ENCODE peak calls at places on chromosomes 4 and X, in six cellular contexts. E is upper lobe of left lung, S is suprapubic skin, K is K562, H is sigmoid colon, P is GM12878. A is an unnamed sample. For H3K36me3, the result is how much of the 10 kb centered on the place peaks cover.

GRCh38 chrX:118824173-118824782 is 654 bp downstream of the ZCCHC12 start:
- DNase-seq in E (no peak), S (no peak), K (peak), H (no peak), P (no peak), A (no peak)

GRCh38 chr4:156291317-156291716 is 337.7 kb upstream of the CTSO start:
- DNase-seq in E (no peak), S (no peak), K (no peak), H (no peak), P (no peak), A (no peak)

GRCh38 chr4:770022-770421 is 55.9 kb downstream of the CPLX1 start:
- DNase-seq in E (no peak), S (no peak), K (no peak), H (no peak), P (no peak), A (no peak)

GRCh38 chr4:59704621-59705020 is 1495.5 kb upstream of the ADGRL3 start:
- DNase-seq in E (no peak), S (no peak), K (no peak), H (no peak), P (no peak), A (no peak)

GRCh38 chr4:74414149-74414809 is 30.7 kb upstream of the AREG start:
- DNase-seq in E (no peak), S (no peak), K (no peak), H (no peak), P (no peak), A (no peak)

GRCh38 chrX:133250184-133251080 is 32.3 kb upstream of the TFDP3 start:
- DNase-seq in E (no peak), S (no peak), K (no peak), H (peak), P (no peak), A (no peak)

GRCh38 chr4:160826339-160826679 is 1337.5 kb downstream of the FSTL5 start:
- DNase-seq in E (no peak), S (no peak), K (no peak), H (no peak), P (no peak), A (no peak)

GRCh38 chrX:69951756-69952155 is 98.0 kb downstream of the AWAT2 start:
- DNase-seq in E (no peak), S (no peak), K (no peak), H (no peak), P (no peak), A (no peak)

GRCh38 chr4:115664285-115664684 is 550.9 kb upstream of the NDST4 start:
- DNase-seq in E (no peak), S (no peak), K (no peak), H (no peak), P (no peak), A (no peak)

GRCh38 chr4:147160908-147161513 is 215.3 kb upstream of the TTC29 start:
- DNase-seq in E (no peak), S (no peak), K (peak), H (no peak), P (no peak), A (peak)

GRCh38 chrX:39145859-39146258 is 344.6 kb downstream of the MID1IP1 start:
- DNase-seq in E (no peak), S (no peak), K (no peak), H (no peak), P (no peak), A (no peak)

GRCh38 chr4:83964996-83965541 is 429.2 kb downstream of the GPAT3 start:
- DNase-seq in E (no peak), S (no peak), K (no peak), H (no peak), P (no peak), A (no peak)

GRCh38 chr4:56655627-56656345 is 25.3 kb downstream of the HOPX start:
- DNase-seq in E (peak), S (peak), K (no peak), H (no peak), P (no peak), A (no peak)

GRCh38 chrX:39888730-39889129 is 209.0 kb downstream of the BCOR start:
- DNase-seq in E (no peak), S (no peak), K (no peak), H (no peak), P (no peak), A (no peak)

GRCh38 chr4:125704726-125705125 is 390.0 kb downstream of the FAT4 start:
- DNase-seq in E (no peak), S (no peak), K (no peak), H (no peak), P (no peak), A (no peak)

GRCh38 chr4:33073811-33074210 is 2353.6 kb downstream of the PCDH7 start:
- DNase-seq in E (no peak), S (no peak), K (no peak), H (no peak), P (no peak), A (no peak)

GRCh38 chrX:30941898-30942297 is 52.8 kb upstream of the TAB3 start:
- DNase-seq in E (no peak), S (no peak), K (no peak), H (no peak), P (no peak), A (no peak)

GRCh38 chrX:144616317-144616716 is 631.0 kb upstream of the SPANXN1 start:
- DNase-seq in E (no peak), S (no peak), K (no peak), H (no peak), P (no peak), A (no peak)

DNA sequence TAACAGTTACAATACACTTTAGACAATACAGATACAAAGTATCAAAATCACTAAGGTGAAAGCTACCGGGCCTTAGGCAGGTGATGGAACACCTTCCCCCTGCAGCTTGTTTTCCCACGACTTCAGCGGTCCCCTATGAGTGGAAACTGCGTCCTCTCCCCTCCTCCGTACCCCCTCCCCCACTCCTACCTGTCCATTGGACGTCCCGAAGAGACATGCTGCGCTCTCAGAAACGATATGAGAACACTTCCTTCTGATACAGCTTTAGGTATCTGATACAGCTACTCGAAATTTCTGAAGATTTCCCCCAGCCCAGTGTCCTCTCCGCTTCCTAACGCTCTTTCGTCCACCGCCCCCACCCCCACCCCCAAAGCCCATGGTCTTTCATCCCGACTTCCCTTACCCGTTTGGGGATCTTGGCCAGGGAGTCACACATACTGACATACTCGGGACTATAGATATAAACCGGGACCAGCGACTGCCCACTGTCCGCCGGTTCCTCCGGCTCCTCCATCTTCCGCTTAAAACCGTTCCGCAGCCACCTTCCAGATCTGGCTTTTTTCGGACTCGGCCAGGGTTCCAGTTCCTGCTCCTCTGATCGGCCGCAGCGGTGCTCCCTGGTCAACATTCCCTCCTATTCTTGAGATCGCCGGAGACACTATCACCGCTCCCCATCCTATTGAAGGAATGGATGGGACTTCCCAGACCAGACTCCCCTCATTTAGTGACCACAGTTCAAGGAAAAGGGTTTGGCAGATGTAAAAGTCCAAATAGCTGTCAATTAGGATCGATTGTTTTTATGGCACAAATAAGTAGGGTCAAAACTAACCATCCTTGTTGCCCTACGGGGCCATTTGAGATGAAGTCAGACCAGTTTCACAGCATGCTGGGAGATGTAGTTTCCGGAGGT is at the start of gene HDAC8:
- DNase-seq in E (no peak), S (peak), K (peak), H (peak), P (peak), A (peak)
- TF ChIP-seq POLR2AphosphoS5 in E (no peak), S (no peak), K (no peak), H (no peak), P (peak), A (no peak)

GRCh38 chrX:45747905-45748304 is 547.2 kb upstream of the DIPK2B start:
- DNase-seq in E (no peak), S (no peak), K (no peak), H (no peak), P (no peak), A (no peak)

GRCh38 chrX:45751156-45751555 is 550.5 kb upstream of the DIPK2B start:
- DNase-seq in E (no peak), S (no peak), K (no peak), H (no peak), P (no peak), A (no peak)

GRCh38 chrX:45748443-45748842 is 547.8 kb upstream of the DIPK2B start:
- DNase-seq in E (no peak), S (no peak), K (no peak), H (no peak), P (no peak), A (no peak)

GRCh38 chrX:45749375-45749774 is 548.7 kb upstream of the DIPK2B start:
- DNase-seq in E (no peak), S (no peak), K (no peak), H (no peak), P (no peak), A (no peak)

GRCh38 chrX:45750639-45751038 is 550.0 kb upstream of the DIPK2B start:
- DNase-seq in E (no peak), S (no peak), K (no peak), H (peak), P (no peak), A (no peak)
- H3K36me3 ChIP-seq in E (under half), S (under half), K (under half), H (under half), P (under half), A (under half)

DNA sequence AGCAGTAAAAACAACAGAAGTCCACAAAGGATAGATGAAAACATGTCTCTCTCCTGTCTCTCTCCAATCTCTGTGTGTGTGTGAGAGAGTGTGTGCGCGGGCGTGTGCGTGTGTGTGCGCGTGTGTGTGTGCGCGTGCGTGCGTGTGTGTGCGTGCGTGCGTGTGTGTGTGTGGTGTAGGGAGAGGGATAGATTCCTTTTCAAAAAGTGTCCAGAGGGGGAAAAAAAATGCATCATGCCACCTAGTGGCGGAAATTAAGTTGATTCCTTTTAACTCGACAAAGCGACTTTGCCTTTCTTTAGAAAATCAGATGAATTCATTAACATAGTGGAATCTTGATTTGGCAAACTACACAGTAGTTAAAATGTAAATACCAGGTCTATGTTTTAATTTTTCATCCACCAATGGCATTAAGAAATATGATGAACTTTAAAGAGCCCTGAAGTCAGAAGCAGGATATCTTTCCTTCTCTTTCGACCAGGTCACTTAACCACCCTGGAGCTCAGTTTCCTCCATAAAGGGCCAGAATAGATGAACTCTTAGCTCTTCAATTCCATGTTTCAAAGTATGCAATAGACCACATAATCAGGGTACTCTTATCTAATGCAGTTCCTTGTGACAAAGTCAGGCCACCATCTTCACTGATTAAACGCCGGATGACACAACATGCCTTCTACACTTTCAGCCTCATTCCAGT is 162.9 kb downstream of the FBXO8 start:
- DNase-seq in E (peak), S (no peak), K (peak), H (peak), P (no peak), A (peak)
- TF ChIP-seq POLR2AphosphoS5 in E (no peak), S (no peak), K (no peak), H (peak), P (no peak), A (no peak)

GRCh38 chr4:168995537-168996295 is 14.3 kb downstream of the CBR4 start:
- DNase-seq in E (no peak), S (no peak), K (no peak), H (no peak), P (no peak), A (no peak)
- H3K36me3 ChIP-seq in E (under half), S (under half), K (half or more), H (under half), P (under half), A (under half)

GRCh38 chrX:15500497-15500966 is at the start of gene BMX:
- DNase-seq in E (peak), S (no peak), K (no peak), H (no peak), P (no peak), A (no peak)

GRCh38 chrX:15507005-15507404 is 6.4 kb downstream of the BMX start:
- DNase-seq in E (no peak), S (no peak), K (no peak), H (no peak), P (no peak), A (no peak)

GRCh38 chrX:15509845-15510244 is 9.2 kb downstream of the BMX start:
- DNase-seq in E (no peak), S (no peak), K (no peak), H (no peak), P (no peak), A (no peak)

GRCh38 chrX:15501506-15501905 is 899 bp downstream of the BMX start:
- DNase-seq in E (no peak), S (no peak), K (no peak), H (no peak), P (no peak), A (no peak)

GRCh38 chrX:15505104-15505503 is 4.5 kb downstream of the BMX start:
- DNase-seq in E (no peak), S (no peak), K (no peak), H (no peak), P (no peak), A (no peak)
- TF ChIP-seq POLR2AphosphoS5 in E (no peak), S (no peak), K (no peak), H (no peak), P (no peak), A (no peak)

GRCh38 chr4:8560265-8561047 is 19.7 kb upstream of the GPR78 start:
- DNase-seq in E (peak), S (peak), K (no peak), H (no peak), P (no peak), A (no peak)
- H3K36me3 ChIP-seq in E (under half), S (under half), K (under half), H (under half), P (under half), A (under half)

DNA sequence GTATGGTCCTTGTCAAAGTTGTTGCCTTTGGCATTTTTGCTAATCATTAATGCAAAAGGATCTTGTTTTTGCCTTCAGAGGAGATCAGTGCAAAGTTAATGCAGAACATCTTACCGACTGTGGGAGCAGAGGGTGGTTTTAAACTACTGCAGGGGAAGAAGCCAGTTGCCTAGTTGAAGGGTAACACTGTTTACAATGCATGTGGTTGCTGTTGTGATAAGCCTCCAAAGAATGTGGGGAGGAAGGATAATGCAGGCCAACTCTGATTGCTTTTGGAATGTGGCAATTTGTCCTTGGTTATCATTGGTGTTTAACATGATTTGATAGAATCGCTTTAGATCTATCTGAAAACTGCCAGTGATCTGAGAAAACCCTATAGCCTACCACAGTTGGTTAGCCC is 204.3 kb upstream of the TLL1 start:
- DNase-seq in E (no peak), S (no peak), K (no peak), H (no peak), P (no peak), A (no peak)
- TF ChIP-seq POLR2AphosphoS5 in E (no peak), S (no peak), K (no peak), H (no peak), P (no peak), A (no peak)